ENCODE peak calls at places on chromosomes 2 and 18, in six cellular contexts. E is NCI-H774, X is AG08395, S is anterior cingulate cortex, B is nucleus accumbens, R is C1 segment of cervical spinal cord. M is an unnamed sample.

GRCh38 chr2:203327918-203328734 is at the start of gene ABI2:
- DNase-seq in E (peak), X (peak), S (peak), B (peak), R (peak), M (peak)

GRCh38 chr18:7730682-7731081 is 163.6 kb downstream of the PTPRM start:
- DNase-seq in E (no peak), X (no peak), S (no peak), B (no peak), R (no peak), M (no peak)

GRCh38 chr2:133755515-133756311 is 187.4 kb upstream of the NCKAP5 start:
- DNase-seq in E (no peak), X (peak), S (no peak), B (no peak), R (no peak), M (peak)

GRCh38 chr2:215612770-215613169 is 176.9 kb upstream of the FN1 start:
- DNase-seq in E (no peak), X (no peak), S (no peak), B (no peak), R (no peak), M (peak)

GRCh38 chr2:29502452-29502851 is 387.2 kb downstream of the CLIP4 start:
- DNase-seq in E (no peak), X (peak), S (no peak), B (no peak), R (no peak), M (no peak)

GRCh38 chr18:59837586-59837985 is 62.2 kb upstream of the PMAIP1 start:
- DNase-seq in E (peak), X (peak), S (no peak), B (peak), R (peak), M (peak)

GRCh38 chr2:80947601-80948130 is 643.1 kb upstream of the LRRTM1 start:
- DNase-seq in E (no peak), X (no peak), S (no peak), B (no peak), R (no peak), M (no peak)

GRCh38 chr2:62147610-62148301 is 48.2 kb upstream of the B3GNT2 start:
- DNase-seq in E (no peak), X (peak), S (no peak), B (no peak), R (no peak), M (no peak)

GRCh38 chr2:197246405-197246804 is 64.2 kb downstream of the ANKRD44 start:
- DNase-seq in E (no peak), X (no peak), S (no peak), B (no peak), R (no peak), M (no peak)

GRCh38 chr2:69773201-69773600 is 31.3 kb downstream of the ANXA4 start:
- DNase-seq in E (no peak), X (peak), S (no peak), B (peak), R (no peak), M (peak)

GRCh38 chr2:148540022-148540421 is 104.5 kb upstream of the EPC2 start:
- DNase-seq in E (no peak), X (no peak), S (no peak), B (no peak), R (no peak), M (peak)

GRCh38 chr2:88810017-88810416 is 118.5 kb downstream of the RPIA start:
- DNase-seq in E (peak), X (no peak), S (no peak), B (no peak), R (no peak), M (no peak)

GRCh38 chr2:69641887-69642708 is 1.4 kb downstream of the AAK1 start:
- DNase-seq in E (no peak), X (no peak), S (no peak), B (no peak), R (no peak), M (peak)

GRCh38 chr2:210188755-210189154 is 17.5 kb upstream of the KANSL1L start:
- DNase-seq in E (no peak), X (no peak), S (no peak), B (no peak), R (no peak), M (no peak)

GRCh38 chr2:197889041-197889440 is 84.6 kb downstream of the PLCL1 start:
- DNase-seq in E (no peak), X (peak), S (no peak), B (peak), R (no peak), M (peak)

GRCh38 chr2:218883491-218884490 is 3.1 kb downstream of the WNT10A start:
- DNase-seq in E (no peak), X (peak), S (no peak), B (no peak), R (no peak), M (peak)

GRCh38 chr2:239711911-239712570 is 311.2 kb upstream of the HDAC4 start:
- DNase-seq in E (no peak), X (no peak), S (no peak), B (no peak), R (no peak), M (no peak)

GRCh38 chr18:78676622-78677482 is 302.8 kb upstream of the SALL3 start:
- DNase-seq in E (no peak), X (no peak), S (no peak), B (no peak), R (no peak), M (peak)

GRCh38 chr2:238731961-238732360 is 115.9 kb upstream of the TWIST2 start:
- DNase-seq in E (no peak), X (peak), S (no peak), B (no peak), R (no peak), M (no peak)

GRCh38 chr18:22168360-22168921 is 948 bp upstream of the GATA6 start:
- DNase-seq in E (no peak), X (no peak), S (no peak), B (no peak), R (no peak), M (peak)

GRCh38 chr2:121588357-121588756 is 57.7 kb downstream of the RNU4ATAC start:
- DNase-seq in E (no peak), X (no peak), S (no peak), B (no peak), R (no peak), M (no peak)

GRCh38 chr2:207805566-207806226 is 36.0 kb upstream of the FZD5 start:
- DNase-seq in E (no peak), X (no peak), S (no peak), B (no peak), R (no peak), M (no peak)

GRCh38 chr2:150681120-150681796 is 193.8 kb upstream of the RND3 start:
- DNase-seq in E (no peak), X (peak), S (no peak), B (no peak), R (no peak), M (no peak)

GRCh38 chr2:223084873-223085272 is 32.9 kb downstream of the KCNE4 start:
- DNase-seq in E (no peak), X (no peak), S (no peak), B (no peak), R (no peak), M (no peak)

GRCh38 chr18:31396796-31397195 is 20.2 kb downstream of the DSG4 start:
- DNase-seq in E (no peak), X (no peak), S (no peak), B (no peak), R (no peak), M (no peak)